ENCODE peak calls at places on chromosomes 2 and 18, in six cellular contexts. One of them, this sample, is unnamed.

GRCh38 chr2:208062113-208062512 is 36.8 kb upstream of the PLEKHM3 start:
- DNase-seq in OCI-LY7: peak; percentile 44
- DNase-seq in stimulated activated CD4-positive, alpha-beta T cell treated with anti-CD3 and anti-CD28 coated beads, Interleukin-15, amount 100 ng/mL, for 24 hours: peak; percentile 14
- DNase-seq in ELR: peak; percentile 73
- DNase-seq in non-pigmented ciliary epithelial cell: no peak
- DNase-seq in lower lobe of right lung: no peak
- DNase-seq in this sample: peak; percentile 49

GRCh38 chr2:106219813-106220212 is 25.7 kb upstream of the UXS1 start:
- DNase-seq in OCI-LY7: no peak
- DNase-seq in stimulated activated CD4-positive, alpha-beta T cell treated with anti-CD3 and anti-CD28 coated beads, Interleukin-15, amount 100 ng/mL, for 24 hours: no peak
- DNase-seq in ELR: no peak
- DNase-seq in non-pigmented ciliary epithelial cell: no peak
- DNase-seq in lower lobe of right lung: no peak
- DNase-seq in this sample: no peak

GRCh38 chr18:48153641-48154481 is 223.4 kb upstream of the SMAD2 start:
- DNase-seq in OCI-LY7: no peak
- DNase-seq in stimulated activated CD4-positive, alpha-beta T cell treated with anti-CD3 and anti-CD28 coated beads, Interleukin-15, amount 100 ng/mL, for 24 hours: no peak
- DNase-seq in ELR: peak; percentile 84
- DNase-seq in non-pigmented ciliary epithelial cell: no peak
- DNase-seq in lower lobe of right lung: no peak
- DNase-seq in this sample: peak; percentile 75

GRCh38 chr2:437772-438393 is 150.0 kb upstream of the ALKAL2 start:
- DNase-seq in OCI-LY7: peak; percentile 41
- DNase-seq in stimulated activated CD4-positive, alpha-beta T cell treated with anti-CD3 and anti-CD28 coated beads, Interleukin-15, amount 100 ng/mL, for 24 hours: peak; percentile 40
- DNase-seq in ELR: no peak
- DNase-seq in non-pigmented ciliary epithelial cell: no peak
- DNase-seq in lower lobe of right lung: no peak
- DNase-seq in this sample: no peak

GRCh38 chr2:26184555-26185303 is 11.8 kb downstream of the GAREM2 start:
- DNase-seq in OCI-LY7: peak; percentile 30
- DNase-seq in stimulated activated CD4-positive, alpha-beta T cell treated with anti-CD3 and anti-CD28 coated beads, Interleukin-15, amount 100 ng/mL, for 24 hours: peak; percentile 88
- DNase-seq in ELR: no peak
- DNase-seq in non-pigmented ciliary epithelial cell: peak; percentile 13
- DNase-seq in lower lobe of right lung: peak; percentile 92
- DNase-seq in this sample: peak; percentile 9

GRCh38 chr2:33405180-33406105 is 71.0 kb upstream of the RASGRP3 start:
- DNase-seq in OCI-LY7: no peak
- DNase-seq in stimulated activated CD4-positive, alpha-beta T cell treated with anti-CD3 and anti-CD28 coated beads, Interleukin-15, amount 100 ng/mL, for 24 hours: no peak
- DNase-seq in ELR: peak; percentile 17
- DNase-seq in non-pigmented ciliary epithelial cell: no peak
- DNase-seq in lower lobe of right lung: no peak
- DNase-seq in this sample: peak; percentile 36

GRCh38 chr2:159140070-159140774 is 146.3 kb downstream of the WDSUB1 start:
- DNase-seq in OCI-LY7: no peak
- DNase-seq in stimulated activated CD4-positive, alpha-beta T cell treated with anti-CD3 and anti-CD28 coated beads, Interleukin-15, amount 100 ng/mL, for 24 hours: no peak
- DNase-seq in ELR: peak; percentile 96
- DNase-seq in non-pigmented ciliary epithelial cell: peak; percentile 63
- DNase-seq in lower lobe of right lung: no peak
- DNase-seq in this sample: peak; percentile 83

GRCh38 chr2:165055081-165055879 is 100.0 kb upstream of the SLC38A11 start:
- DNase-seq in OCI-LY7: no peak
- DNase-seq in stimulated activated CD4-positive, alpha-beta T cell treated with anti-CD3 and anti-CD28 coated beads, Interleukin-15, amount 100 ng/mL, for 24 hours: no peak
- DNase-seq in ELR: no peak
- DNase-seq in non-pigmented ciliary epithelial cell: peak; percentile 51
- DNase-seq in lower lobe of right lung: no peak
- DNase-seq in this sample: no peak

GRCh38 chr2:238202326-238203103 is 980 bp downstream of the ILKAP start:
- DNase-seq in OCI-LY7: peak; percentile 48
- DNase-seq in stimulated activated CD4-positive, alpha-beta T cell treated with anti-CD3 and anti-CD28 coated beads, Interleukin-15, amount 100 ng/mL, for 24 hours: peak; percentile 30
- DNase-seq in ELR: peak; percentile 45
- DNase-seq in non-pigmented ciliary epithelial cell: no peak
- DNase-seq in lower lobe of right lung: no peak
- DNase-seq in this sample: no peak

GRCh38 chr2:105910497-105911238 is 166.0 kb downstream of the NCK2 start:
- DNase-seq in OCI-LY7: no peak
- DNase-seq in stimulated activated CD4-positive, alpha-beta T cell treated with anti-CD3 and anti-CD28 coated beads, Interleukin-15, amount 100 ng/mL, for 24 hours: no peak
- DNase-seq in ELR: no peak
- DNase-seq in non-pigmented ciliary epithelial cell: no peak
- DNase-seq in lower lobe of right lung: no peak
- DNase-seq in this sample: no peak

GRCh38 chr2:148653437-148653836 is 8.9 kb downstream of the EPC2 start:
- DNase-seq in OCI-LY7: peak; percentile 18
- DNase-seq in stimulated activated CD4-positive, alpha-beta T cell treated with anti-CD3 and anti-CD28 coated beads, Interleukin-15, amount 100 ng/mL, for 24 hours: no peak
- DNase-seq in ELR: no peak
- DNase-seq in non-pigmented ciliary epithelial cell: no peak
- DNase-seq in lower lobe of right lung: no peak
- DNase-seq in this sample: no peak

GRCh38 chr2:222842517-222843174 is 18.2 kb upstream of the ACSL3 start:
- DNase-seq in OCI-LY7: no peak
- DNase-seq in stimulated activated CD4-positive, alpha-beta T cell treated with anti-CD3 and anti-CD28 coated beads, Interleukin-15, amount 100 ng/mL, for 24 hours: no peak
- DNase-seq in ELR: peak; percentile 34
- DNase-seq in non-pigmented ciliary epithelial cell: no peak
- DNase-seq in lower lobe of right lung: no peak
- DNase-seq in this sample: peak; percentile 51

GRCh38 chr18:48410095-48410920 is 1.1 kb upstream of the ZBTB7C start:
- DNase-seq in OCI-LY7: peak; percentile 49
- DNase-seq in stimulated activated CD4-positive, alpha-beta T cell treated with anti-CD3 and anti-CD28 coated beads, Interleukin-15, amount 100 ng/mL, for 24 hours: peak; percentile 89
- DNase-seq in ELR: peak; percentile 86
- DNase-seq in non-pigmented ciliary epithelial cell: peak; percentile 27
- DNase-seq in lower lobe of right lung: peak; percentile 94
- DNase-seq in this sample: peak; percentile 78

GRCh38 chr2:236884776-236885175 is 200.9 kb upstream of the COPS8 start:
- DNase-seq in OCI-LY7: no peak
- DNase-seq in stimulated activated CD4-positive, alpha-beta T cell treated with anti-CD3 and anti-CD28 coated beads, Interleukin-15, amount 100 ng/mL, for 24 hours: no peak
- DNase-seq in ELR: no peak
- DNase-seq in non-pigmented ciliary epithelial cell: no peak
- DNase-seq in lower lobe of right lung: no peak
- DNase-seq in this sample: no peak

GRCh38 chr2:54409752-54410151 is 46.4 kb upstream of the SPTBN1 start:
- DNase-seq in OCI-LY7: no peak
- DNase-seq in stimulated activated CD4-positive, alpha-beta T cell treated with anti-CD3 and anti-CD28 coated beads, Interleukin-15, amount 100 ng/mL, for 24 hours: no peak
- DNase-seq in ELR: no peak
- DNase-seq in non-pigmented ciliary epithelial cell: no peak
- DNase-seq in lower lobe of right lung: no peak
- DNase-seq in this sample: no peak

GRCh38 chr2:139791330-139791729 is 1011.1 kb upstream of the NXPH2 start:
- DNase-seq in OCI-LY7: no peak
- DNase-seq in stimulated activated CD4-positive, alpha-beta T cell treated with anti-CD3 and anti-CD28 coated beads, Interleukin-15, amount 100 ng/mL, for 24 hours: no peak
- DNase-seq in ELR: no peak
- DNase-seq in non-pigmented ciliary epithelial cell: no peak
- DNase-seq in lower lobe of right lung: no peak
- DNase-seq in this sample: no peak

GRCh38 chr18:56999823-57000222 is 147.1 kb upstream of the BOD1L2 start:
- DNase-seq in OCI-LY7: no peak
- DNase-seq in stimulated activated CD4-positive, alpha-beta T cell treated with anti-CD3 and anti-CD28 coated beads, Interleukin-15, amount 100 ng/mL, for 24 hours: no peak
- DNase-seq in ELR: no peak
- DNase-seq in non-pigmented ciliary epithelial cell: no peak
- DNase-seq in lower lobe of right lung: no peak
- DNase-seq in this sample: no peak

GRCh38 chr2:215660687-215661086 is 224.8 kb upstream of the FN1 start:
- DNase-seq in OCI-LY7: no peak
- DNase-seq in stimulated activated CD4-positive, alpha-beta T cell treated with anti-CD3 and anti-CD28 coated beads, Interleukin-15, amount 100 ng/mL, for 24 hours: no peak
- DNase-seq in ELR: peak; percentile 86
- DNase-seq in non-pigmented ciliary epithelial cell: peak; percentile 84
- DNase-seq in lower lobe of right lung: no peak
- DNase-seq in this sample: peak; percentile 85

GRCh38 chr18:12819330-12819729 is 64.7 kb downstream of the PTPN2 start:
- DNase-seq in OCI-LY7: no peak
- DNase-seq in stimulated activated CD4-positive, alpha-beta T cell treated with anti-CD3 and anti-CD28 coated beads, Interleukin-15, amount 100 ng/mL, for 24 hours: no peak
- DNase-seq in ELR: no peak
- DNase-seq in non-pigmented ciliary epithelial cell: no peak
- DNase-seq in lower lobe of right lung: no peak
- DNase-seq in this sample: no peak

GRCh38 chr2:173472112-173472511 is 117.4 kb downstream of the CDCA7 start:
- DNase-seq in OCI-LY7: no peak
- DNase-seq in stimulated activated CD4-positive, alpha-beta T cell treated with anti-CD3 and anti-CD28 coated beads, Interleukin-15, amount 100 ng/mL, for 24 hours: no peak
- DNase-seq in ELR: no peak
- DNase-seq in non-pigmented ciliary epithelial cell: no peak
- DNase-seq in lower lobe of right lung: no peak
- DNase-seq in this sample: no peak

This sample was measured in HCEC 1CT.